ENCODE peak calls at places on chromosome 18, in five cellular contexts. Z is stimulated activated CD4-positive, alpha-beta T cell treated with anti-CD3 and anti-CD28 coated beads, Interleukin-4, amount 100 ng/mL, for 48 hours; C is HS-5; O is progenitor cell of endocrine pancreas; V is posterior cingulate gyrus. A is an unnamed sample.

GRCh38 chr18:10852610-10853303 is 296.6 kb downstream of the PIEZO2 start:
- DNase-seq in Z (no peak), C (no peak), O (no peak), V (no peak), A (no peak)

GRCh38 chr18:59505311-59505710 is 146.2 kb upstream of the LMAN1 start:
- DNase-seq in Z (no peak), C (peak), O (no peak), V (no peak), A (no peak)

GRCh38 chr18:55219059-55219458 is 259.8 kb upstream of the CCDC68 start:
- DNase-seq in Z (no peak), C (no peak), O (no peak), V (no peak), A (no peak)

GRCh38 chr18:58302811-58303210 is 258.8 kb downstream of the NEDD4L start:
- DNase-seq in Z (no peak), C (no peak), O (no peak), V (no peak), A (no peak)

GRCh38 chr18:79546781-79547272 is 132.8 kb upstream of the CTDP1 start:
- DNase-seq in Z (no peak), C (no peak), O (no peak), V (no peak), A (peak)

GRCh38 chr18:69399253-69399652 is 1.4 kb upstream of the DOK6 start:
- DNase-seq in Z (no peak), C (no peak), O (no peak), V (no peak), A (no peak)

GRCh38 chr18:41326311-41326710 is 628.7 kb upstream of the PIK3C3 start:
- DNase-seq in Z (no peak), C (peak), O (no peak), V (no peak), A (no peak)

GRCh38 chr18:26919656-26920055 is 54.1 kb upstream of the AQP4 start:
- DNase-seq in Z (no peak), C (no peak), O (no peak), V (no peak), A (no peak)

GRCh38 chr18:56322403-56322802 is 316.0 kb downstream of the TXNL1 start:
- DNase-seq in Z (no peak), C (no peak), O (no peak), V (no peak), A (no peak)

GRCh38 chr18:75041586-75041985 is 167.4 kb downstream of the PTGR3 start:
- DNase-seq in Z (no peak), C (no peak), O (no peak), V (no peak), A (no peak)

GRCh38 chr18:25305584-25305983 is 46.4 kb downstream of the ZNF521 start:
- DNase-seq in Z (no peak), C (no peak), O (no peak), V (no peak), A (no peak)

GRCh38 chr18:13587477-13587876 is 138.9 kb downstream of the FAM210A start:
- DNase-seq in Z (no peak), C (no peak), O (no peak), V (no peak), A (no peak)

GRCh38 chr18:3059272-3059671 is 46.3 kb upstream of the LPIN2 start:
- DNase-seq in Z (no peak), C (no peak), O (no peak), V (no peak), A (no peak)

GRCh38 chr18:31610841-31611240 is 19.2 kb downstream of the TTR start:
- DNase-seq in Z (no peak), C (no peak), O (peak), V (no peak), A (no peak)

GRCh38 chr18:55544028-55544427 is 44.0 kb downstream of the TCF4 start:
- DNase-seq in Z (no peak), C (no peak), O (no peak), V (no peak), A (no peak)

GRCh38 chr18:54774971-54775665 is 53.2 kb upstream of the RAB27B start:
- DNase-seq in Z (no peak), C (no peak), O (no peak), V (no peak), A (no peak)

GRCh38 chr18:78525364-78526111 is 454.1 kb upstream of the SALL3 start:
- DNase-seq in Z (no peak), C (no peak), O (no peak), V (no peak), A (no peak)

GRCh38 chr18:7958897-7959146 is 391.7 kb downstream of the PTPRM start:
- DNase-seq in Z (no peak), C (no peak), O (no peak), V (no peak), A (no peak)

GRCh38 chr18:46680784-46681695 is 24.0 kb upstream of the LOXHD1 start:
- DNase-seq in Z (no peak), C (no peak), O (no peak), V (no peak), A (no peak)

GRCh38 chr18:22977847-22978701 is 44.9 kb downstream of the RBBP8 start:
- DNase-seq in Z (no peak), C (peak), O (no peak), V (no peak), A (no peak)

GRCh38 chr18:22844643-22845042 is 88.5 kb upstream of the RBBP8 start:
- DNase-seq in Z (no peak), C (no peak), O (no peak), V (no peak), A (no peak)

GRCh38 chr18:39480494-39481245 is 1915.1 kb upstream of the CELF4 start:
- DNase-seq in Z (no peak), C (no peak), O (no peak), V (no peak), A (no peak)

GRCh38 chr18:13564579-13564978 is 161.8 kb downstream of the FAM210A start:
- DNase-seq in Z (no peak), C (no peak), O (no peak), V (no peak), A (no peak)